ENCODE peak calls at places on chromosome 6, in five cellular contexts. Q is ovary; D is CD8-positive, alpha-beta T cell; P is transverse colon; L is aorta. K is an unnamed sample.

GRCh38 chr6:20826378-20826777 is 292.1 kb downstream of the CDKAL1 start:
- DNase-seq in Q (no peak), P (no peak), D (no peak), L (no peak), K (no peak)

GRCh38 chr6:41469951-41470340 is 76.2 kb upstream of the FOXP4 start:
- DNase-seq in D (peak; percentile 29), Q (peak; percentile 38), L (no peak), P (no peak), K (no peak)

GRCh38 chr6:166952122-166952521 is 4.2 kb downstream of the RNASET2 start:
- DNase-seq in D (no peak), Q (no peak), L (no peak), P (no peak), K (no peak)

GRCh38 chr6:30885999-30886896 is 1.9 kb downstream of the DDR1 start:
- DNase-seq in Q (peak; percentile 78), P (peak; percentile 70), L (no peak), D (peak; percentile 47), K (no peak)

GRCh38 chr6:16752206-16752867 is 8.9 kb downstream of the ATXN1 start:
- DNase-seq in P (no peak), D (no peak), L (no peak), Q (no peak), K (no peak)

GRCh38 chr6:133128191-133128590 is 113.0 kb upstream of the EYA4 start:
- DNase-seq in L (no peak), P (no peak), D (no peak), Q (no peak), K (no peak)

GRCh38 chr6:132404736-132405135 is 3.5 kb upstream of the MOXD1 start:
- DNase-seq in L (no peak), P (no peak), Q (no peak), D (no peak), K (no peak)

GRCh38 chr6:111583986-111584385 is 21.7 kb downstream of the TRAF3IP2 start:
- DNase-seq in L (no peak), D (no peak), Q (no peak), P (no peak), K (no peak)

GRCh38 chr6:19180348-19181073 is 656.7 kb upstream of the ID4 start:
- DNase-seq in L (peak; percentile 71), D (no peak), P (peak; percentile 36), Q (peak; percentile 44), K (no peak)

GRCh38 chr6:30556964-30557682 is at the start of gene PRR3:
- DNase-seq in Q (peak; percentile 83), P (peak; percentile 78), L (peak; percentile 88), D (peak; percentile 82), K (peak; percentile 76)

GRCh38 chr6:163331245-163331644 is 83.3 kb upstream of the QKI start:
- DNase-seq in Q (no peak), L (no peak), D (no peak), P (no peak), K (no peak)

GRCh38 chr6:32973934-32974333 is 5.5 kb downstream of the BRD2 start:
- DNase-seq in Q (no peak), P (no peak), L (no peak), D (peak; percentile 53), K (no peak)

GRCh38 chr6:5135783-5136376 is 50.7 kb downstream of the PPP1R3G start:
- DNase-seq in D (peak; percentile 35), L (no peak), Q (no peak), P (no peak), K (peak; percentile 30)

GRCh38 chr6:149212202-149212601 is 105.3 kb upstream of the TAB2 start:
- DNase-seq in Q (no peak), L (no peak), D (no peak), P (no peak), K (no peak)

GRCh38 chr6:12233693-12234551 is 56.2 kb upstream of the EDN1 start:
- DNase-seq in D (peak; percentile 31), L (no peak), Q (no peak), P (peak; percentile 28), K (no peak)

GRCh38 chr6:88365656-88366055 is 199.5 kb upstream of the CNR1 start:
- DNase-seq in P (no peak), D (no peak), Q (no peak), L (no peak), K (no peak)

GRCh38 chr6:170044836-170045562 is 245.9 kb downstream of the DLL1 start:
- DNase-seq in P (no peak), D (no peak), L (peak; percentile 30), Q (no peak), K (no peak)

GRCh38 chr6:165770430-165771082 is 107.5 kb upstream of the PDE10A start:
- DNase-seq in L (no peak), P (no peak), Q (no peak), D (no peak), K (no peak)

GRCh38 chr6:147507162-147508072 is 1.1 kb upstream of the SAMD5 start:
- DNase-seq in L (peak; percentile 36), P (peak; percentile 18), D (no peak), Q (peak; percentile 19), K (no peak)

GRCh38 chr6:18327621-18328548 is 59.3 kb upstream of the RNF144B start:
- DNase-seq in P (peak; percentile 40), D (no peak), Q (no peak), L (peak; percentile 61), K (no peak)

GRCh38 chr6:147530132-147531060 is 21.9 kb downstream of the SAMD5 start:
- DNase-seq in L (no peak), Q (no peak), P (peak; percentile 32), D (no peak), K (no peak)

GRCh38 chr6:142850653-142851434 is 94.1 kb downstream of the HIVEP2 start:
- DNase-seq in L (no peak), P (no peak), Q (no peak), D (peak; percentile 46), K (no peak)

GRCh38 chr6:157823523-157824370 is 701 bp downstream of the SNX9 start:
- DNase-seq in Q (peak; percentile 61), P (peak; percentile 75), L (peak; percentile 62), D (peak; percentile 90), K (peak; percentile 57)

GRCh38 chr6:166512567-166512966 is 73.9 kb downstream of the RAMACL start:
- DNase-seq in Q (no peak), L (no peak), D (peak; percentile 72), P (peak; percentile 29), K (peak; percentile 35)

GRCh38 chr6:73695619-73696421 is at the start of gene CD109:
- DNase-seq in L (peak; percentile 62), P (peak; percentile 11), D (peak; percentile 48), Q (no peak), K (peak; percentile 44)

GRCh38 chr6:131778134-131778533 is 29.7 kb upstream of the ENPP1 start:
- DNase-seq in D (no peak), L (no peak), P (no peak), Q (no peak), K (no peak)

GRCh38 chr6:161341638-161342037 is 67.8 kb upstream of the AGPAT4 start:
- DNase-seq in L (no peak), Q (no peak), P (no peak), D (no peak), K (no peak)

GRCh38 chr6:40325041-40325440 is 262.1 kb downstream of the LRFN2 start:
- DNase-seq in L (no peak), Q (no peak), P (peak; percentile 19), D (no peak), K (no peak)

GRCh38 chr6:169950558-169950957 is 199.1 kb downstream of the ERMARD start:
- DNase-seq in Q (no peak), P (no peak), D (peak; percentile 51), L (no peak), K (no peak)

GRCh38 chr6:69581576-69581975 is 215.2 kb downstream of the LMBRD1 start:
- DNase-seq in D (no peak), L (no peak), P (no peak), Q (no peak), K (no peak)

GRCh38 chr6:1386310-1386709 is 3.1 kb upstream of the FOXF2 start:
- DNase-seq in D (no peak), L (no peak), P (no peak), Q (no peak), K (no peak)

GRCh38 chr6:1387632-1388031 is 1.7 kb upstream of the FOXF2 start:
- DNase-seq in Q (no peak), P (no peak), L (no peak), D (no peak), K (no peak)

GRCh38 chr6:1384549-1385128 is 4.7 kb upstream of the FOXF2 start:
- DNase-seq in Q (no peak), D (no peak), P (no peak), L (no peak), K (no peak)

GRCh38 chr6:1383729-1384548 is 5.4 kb upstream of the FOXF2 start:
- DNase-seq in L (no peak), P (no peak), Q (no peak), D (no peak), K (no peak)

DNA sequence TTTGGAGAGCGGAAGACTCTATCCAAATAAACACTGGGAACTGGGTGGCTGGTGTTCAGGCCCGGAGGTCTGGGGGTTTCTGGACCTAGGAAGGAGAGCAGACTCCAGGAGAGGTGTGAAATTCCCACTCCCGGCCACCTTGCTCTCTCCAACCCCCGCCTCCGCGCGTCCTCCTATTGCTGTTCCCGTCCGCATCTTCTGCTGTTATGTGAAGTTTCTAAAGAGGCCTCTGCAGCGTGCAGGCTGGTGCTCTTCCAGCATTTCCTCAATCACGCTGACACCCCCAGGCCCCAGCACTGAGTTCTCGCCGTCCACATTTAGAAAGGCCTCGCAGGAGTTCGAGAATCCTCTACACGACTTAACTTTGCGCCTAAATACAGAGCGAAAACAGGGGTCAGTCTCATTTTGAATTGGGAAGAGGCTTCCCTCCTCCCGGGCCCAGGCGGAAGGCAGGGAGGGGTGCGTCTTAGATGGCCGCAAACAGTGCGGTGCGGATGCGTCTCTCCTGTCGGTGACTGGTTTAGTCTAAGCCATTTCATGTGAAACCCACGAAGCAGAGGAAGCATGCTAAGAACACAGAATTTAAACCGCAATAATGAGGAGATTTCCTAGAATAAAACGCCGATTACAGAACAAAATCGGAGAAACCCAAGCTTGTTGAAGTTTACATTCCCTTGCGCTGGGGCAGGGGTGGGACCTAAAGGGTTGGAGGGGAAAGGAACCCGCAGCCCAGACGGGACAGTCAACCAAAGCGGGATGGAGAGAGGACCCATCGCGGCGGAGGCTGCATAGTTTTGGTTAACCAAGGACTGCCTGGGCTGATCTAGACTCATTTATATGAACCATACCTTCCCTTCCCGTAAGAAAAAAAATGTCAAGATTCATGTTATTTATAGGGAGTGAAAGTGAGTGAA is 4.0 kb upstream of the FOXF2 start:
- DNase-seq in Q (no peak), D (no peak), P (no peak), L (no peak), K (no peak)
- H3K27me3 ChIP-seq in Q (peaks cover 7% of the 10 kb centered on the region), D (peaks cover 37% of the 10 kb centered on the region), P (peaks cover 97% of the 10 kb centered on the region), L (no peaks in the 10 kb centered on the region), K (peaks cover 84% of the 10 kb centered on the region)

GRCh38 chr6:109360281-109360680 is 22.0 kb downstream of the CD164 start:
- DNase-seq in D (no peak), P (no peak), L (no peak), Q (no peak), K (no peak)
- H3K9me3 ChIP-seq in D (no peaks in the 10 kb centered on the region), P (no peaks in the 10 kb centered on the region), L (peaks cover 3% of the 10 kb centered on the region), Q (no peaks in the 10 kb centered on the region), K (peaks cover 12% of the 10 kb centered on the region)

GRCh38 chr6:151119823-151120524 is 119.8 kb upstream of the AKAP12 start:
- DNase-seq in P (peak; percentile 22), L (no peak), D (no peak), Q (no peak), K (no peak)
- H3K27ac ChIP-seq in P (peak overlapping the region; percentile 28), L (no peak overlapping the region), D (no peak overlapping the region), Q (no peak overlapping the region), K (no peak overlapping the region)

DNA sequence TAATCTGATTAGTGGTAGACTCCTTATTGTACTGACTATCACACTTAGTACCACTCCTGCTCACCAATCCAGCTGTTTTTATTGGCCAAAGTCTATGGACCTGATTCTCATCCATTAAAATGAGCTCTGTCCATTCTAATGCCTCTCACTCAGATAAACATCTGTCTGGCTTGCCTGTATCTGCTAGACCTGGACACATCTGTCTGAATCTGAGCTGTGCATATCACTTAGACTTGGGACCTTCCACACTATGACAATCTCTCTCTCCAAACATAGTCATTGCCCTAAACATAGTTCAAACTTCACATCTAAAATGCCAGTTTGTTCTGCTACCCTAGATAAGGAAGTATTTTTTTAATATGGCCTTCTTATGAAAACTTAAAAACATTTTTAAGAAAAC is 92.6 kb downstream of the CENPW start:
- DNase-seq in Q (no peak), P (no peak), D (no peak), L (no peak), K (no peak)
- H3K27me3 ChIP-seq in Q (no peaks in the 10 kb centered on the region), P (no peaks in the 10 kb centered on the region), D (no peaks in the 10 kb centered on the region), L (no peaks in the 10 kb centered on the region), K (no peaks in the 10 kb centered on the region)

K was measured in CD4-positive, alpha-beta T cell.